ENCODE peak calls at places on chromosomes 13 and 19, in eight cellular contexts. One of them, this sample, is unnamed.
A peak's percentile ranks its signal among the peaks of the same experiment; 100 is the strongest.

GRCh38 chr19:38284422-38284821 is 19.6 kb upstream of the C19orf33 start:
- DNase-seq in activated T-helper 2 cell treated with anti-CD3 and anti-CD28 coated beads, Interferon-gamma antibody, Interleukin-2, Interleukin-4, amounts not matched to agents 10 μg/mL and 5 μg/mL and 100 μg/mL, durations not matched to agents 14 hours and 24 hours and 36 hours: no peak
- DNase-seq in neural crest cell: no peak
- DNase-seq in CD8-positive, alpha-beta memory T cell: no peak
- DNase-seq in left ventricle myocardium inferior: no peak
- DNase-seq in T-helper 2 cell: no peak
- DNase-seq in activated CD8-positive, alpha-beta T cell treated with anti-CD3 and anti-CD28 coated beads for 36 hours: no peak
- DNase-seq in caudate nucleus: no peak
- DNase-seq in this sample: no peak

GRCh38 chr19:888615-889385 is 4.2 kb downstream of the MED16 start:
- DNase-seq in activated T-helper 2 cell treated with anti-CD3 and anti-CD28 coated beads, Interferon-gamma antibody, Interleukin-2, Interleukin-4, amounts not matched to agents 10 μg/mL and 5 μg/mL and 100 μg/mL, durations not matched to agents 14 hours and 24 hours and 36 hours: no peak
- DNase-seq in neural crest cell: no peak
- DNase-seq in CD8-positive, alpha-beta memory T cell: no peak
- DNase-seq in left ventricle myocardium inferior: no peak
- DNase-seq in T-helper 2 cell: no peak
- DNase-seq in activated CD8-positive, alpha-beta T cell treated with anti-CD3 and anti-CD28 coated beads for 36 hours: peak; percentile 62
- DNase-seq in caudate nucleus: no peak
- DNase-seq in this sample: no peak

GRCh38 chr19:32615569-32615968 is 34.6 kb downstream of the PDCD5 start:
- DNase-seq in activated T-helper 2 cell treated with anti-CD3 and anti-CD28 coated beads, Interferon-gamma antibody, Interleukin-2, Interleukin-4, amounts not matched to agents 10 μg/mL and 5 μg/mL and 100 μg/mL, durations not matched to agents 14 hours and 24 hours and 36 hours: no peak
- DNase-seq in neural crest cell: no peak
- DNase-seq in CD8-positive, alpha-beta memory T cell: no peak
- DNase-seq in left ventricle myocardium inferior: no peak
- DNase-seq in T-helper 2 cell: no peak
- DNase-seq in activated CD8-positive, alpha-beta T cell treated with anti-CD3 and anti-CD28 coated beads for 36 hours: no peak
- DNase-seq in caudate nucleus: no peak
- DNase-seq in this sample: no peak

GRCh38 chr19:12448808-12449207 is 8.0 kb upstream of the ZNF443 start:
- DNase-seq in activated T-helper 2 cell treated with anti-CD3 and anti-CD28 coated beads, Interferon-gamma antibody, Interleukin-2, Interleukin-4, amounts not matched to agents 10 μg/mL and 5 μg/mL and 100 μg/mL, durations not matched to agents 14 hours and 24 hours and 36 hours: no peak
- DNase-seq in neural crest cell: no peak
- DNase-seq in CD8-positive, alpha-beta memory T cell: no peak
- DNase-seq in left ventricle myocardium inferior: no peak
- DNase-seq in T-helper 2 cell: no peak
- DNase-seq in activated CD8-positive, alpha-beta T cell treated with anti-CD3 and anti-CD28 coated beads for 36 hours: no peak
- DNase-seq in caudate nucleus: no peak
- DNase-seq in this sample: no peak

GRCh38 chr13:114126789-114127472 is 5.5 kb downstream of the RASA3 start:
- DNase-seq in activated T-helper 2 cell treated with anti-CD3 and anti-CD28 coated beads, Interferon-gamma antibody, Interleukin-2, Interleukin-4, amounts not matched to agents 10 μg/mL and 5 μg/mL and 100 μg/mL, durations not matched to agents 14 hours and 24 hours and 36 hours: no peak
- DNase-seq in neural crest cell: no peak
- DNase-seq in CD8-positive, alpha-beta memory T cell: peak; percentile 26
- DNase-seq in left ventricle myocardium inferior: no peak
- DNase-seq in T-helper 2 cell: no peak
- DNase-seq in activated CD8-positive, alpha-beta T cell treated with anti-CD3 and anti-CD28 coated beads for 36 hours: peak; percentile 57
- DNase-seq in caudate nucleus: no peak
- DNase-seq in this sample: no peak

GRCh38 chr19:9875796-9876195 is 40.7 kb downstream of the PIN1 start:
- DNase-seq in activated T-helper 2 cell treated with anti-CD3 and anti-CD28 coated beads, Interferon-gamma antibody, Interleukin-2, Interleukin-4, amounts not matched to agents 10 μg/mL and 5 μg/mL and 100 μg/mL, durations not matched to agents 14 hours and 24 hours and 36 hours: no peak
- DNase-seq in neural crest cell: no peak
- DNase-seq in CD8-positive, alpha-beta memory T cell: no peak
- DNase-seq in left ventricle myocardium inferior: no peak
- DNase-seq in T-helper 2 cell: no peak
- DNase-seq in activated CD8-positive, alpha-beta T cell treated with anti-CD3 and anti-CD28 coated beads for 36 hours: no peak
- DNase-seq in caudate nucleus: no peak
- DNase-seq in this sample: no peak

GRCh38 chr19:56837004-56837403 is 3.5 kb downstream of the PEG3 start:
- DNase-seq in activated T-helper 2 cell treated with anti-CD3 and anti-CD28 coated beads, Interferon-gamma antibody, Interleukin-2, Interleukin-4, amounts not matched to agents 10 μg/mL and 5 μg/mL and 100 μg/mL, durations not matched to agents 14 hours and 24 hours and 36 hours: no peak
- DNase-seq in neural crest cell: no peak
- DNase-seq in CD8-positive, alpha-beta memory T cell: no peak
- DNase-seq in left ventricle myocardium inferior: no peak
- DNase-seq in T-helper 2 cell: no peak
- DNase-seq in activated CD8-positive, alpha-beta T cell treated with anti-CD3 and anti-CD28 coated beads for 36 hours: no peak
- DNase-seq in caudate nucleus: no peak
- DNase-seq in this sample: no peak

GRCh38 chr13:31207630-31208549 is 8.1 kb downstream of the B3GLCT start:
- DNase-seq in activated T-helper 2 cell treated with anti-CD3 and anti-CD28 coated beads, Interferon-gamma antibody, Interleukin-2, Interleukin-4, amounts not matched to agents 10 μg/mL and 5 μg/mL and 100 μg/mL, durations not matched to agents 14 hours and 24 hours and 36 hours: no peak
- DNase-seq in neural crest cell: no peak
- DNase-seq in CD8-positive, alpha-beta memory T cell: no peak
- DNase-seq in left ventricle myocardium inferior: peak; percentile 63
- DNase-seq in T-helper 2 cell: no peak
- DNase-seq in activated CD8-positive, alpha-beta T cell treated with anti-CD3 and anti-CD28 coated beads for 36 hours: no peak
- DNase-seq in caudate nucleus: no peak
- DNase-seq in this sample: no peak

GRCh38 chr13:110535526-110535925 is 26.0 kb downstream of the RAB20 start:
- DNase-seq in activated T-helper 2 cell treated with anti-CD3 and anti-CD28 coated beads, Interferon-gamma antibody, Interleukin-2, Interleukin-4, amounts not matched to agents 10 μg/mL and 5 μg/mL and 100 μg/mL, durations not matched to agents 14 hours and 24 hours and 36 hours: no peak
- DNase-seq in neural crest cell: no peak
- DNase-seq in CD8-positive, alpha-beta memory T cell: no peak
- DNase-seq in left ventricle myocardium inferior: no peak
- DNase-seq in T-helper 2 cell: no peak
- DNase-seq in activated CD8-positive, alpha-beta T cell treated with anti-CD3 and anti-CD28 coated beads for 36 hours: no peak
- DNase-seq in caudate nucleus: no peak
- DNase-seq in this sample: no peak

GRCh38 chr19:46789371-46789770 is 977 bp upstream of the SLC1A5 start:
- DNase-seq in activated T-helper 2 cell treated with anti-CD3 and anti-CD28 coated beads, Interferon-gamma antibody, Interleukin-2, Interleukin-4, amounts not matched to agents 10 μg/mL and 5 μg/mL and 100 μg/mL, durations not matched to agents 14 hours and 24 hours and 36 hours: no peak
- DNase-seq in neural crest cell: no peak
- DNase-seq in CD8-positive, alpha-beta memory T cell: no peak
- DNase-seq in left ventricle myocardium inferior: no peak
- DNase-seq in T-helper 2 cell: no peak
- DNase-seq in activated CD8-positive, alpha-beta T cell treated with anti-CD3 and anti-CD28 coated beads for 36 hours: no peak
- DNase-seq in caudate nucleus: no peak
- DNase-seq in this sample: no peak

GRCh38 chr19:5503598-5503997 is 48.4 kb downstream of the ZNRF4 start:
- DNase-seq in activated T-helper 2 cell treated with anti-CD3 and anti-CD28 coated beads, Interferon-gamma antibody, Interleukin-2, Interleukin-4, amounts not matched to agents 10 μg/mL and 5 μg/mL and 100 μg/mL, durations not matched to agents 14 hours and 24 hours and 36 hours: no peak
- DNase-seq in neural crest cell: no peak
- DNase-seq in CD8-positive, alpha-beta memory T cell: no peak
- DNase-seq in left ventricle myocardium inferior: no peak
- DNase-seq in T-helper 2 cell: no peak
- DNase-seq in activated CD8-positive, alpha-beta T cell treated with anti-CD3 and anti-CD28 coated beads for 36 hours: no peak
- DNase-seq in caudate nucleus: no peak
- DNase-seq in this sample: no peak

GRCh38 chr13:109191422-109191821 is 562.0 kb downstream of the MYO16 start:
- DNase-seq in activated T-helper 2 cell treated with anti-CD3 and anti-CD28 coated beads, Interferon-gamma antibody, Interleukin-2, Interleukin-4, amounts not matched to agents 10 μg/mL and 5 μg/mL and 100 μg/mL, durations not matched to agents 14 hours and 24 hours and 36 hours: no peak
- DNase-seq in neural crest cell: no peak
- DNase-seq in CD8-positive, alpha-beta memory T cell: no peak
- DNase-seq in left ventricle myocardium inferior: peak; percentile 36
- DNase-seq in T-helper 2 cell: no peak
- DNase-seq in activated CD8-positive, alpha-beta T cell treated with anti-CD3 and anti-CD28 coated beads for 36 hours: no peak
- DNase-seq in caudate nucleus: no peak
- DNase-seq in this sample: no peak

GRCh38 chr13:113875429-113875815 is 11.5 kb upstream of the GAS6 start:
- DNase-seq in activated T-helper 2 cell treated with anti-CD3 and anti-CD28 coated beads, Interferon-gamma antibody, Interleukin-2, Interleukin-4, amounts not matched to agents 10 μg/mL and 5 μg/mL and 100 μg/mL, durations not matched to agents 14 hours and 24 hours and 36 hours: no peak
- DNase-seq in neural crest cell: no peak
- DNase-seq in CD8-positive, alpha-beta memory T cell: no peak
- DNase-seq in left ventricle myocardium inferior: no peak
- DNase-seq in T-helper 2 cell: no peak
- DNase-seq in activated CD8-positive, alpha-beta T cell treated with anti-CD3 and anti-CD28 coated beads for 36 hours: no peak
- DNase-seq in caudate nucleus: no peak
- DNase-seq in this sample: no peak

GRCh38 chr13:33426131-33426530 is 140.6 kb upstream of the STARD13 start:
- DNase-seq in activated T-helper 2 cell treated with anti-CD3 and anti-CD28 coated beads, Interferon-gamma antibody, Interleukin-2, Interleukin-4, amounts not matched to agents 10 μg/mL and 5 μg/mL and 100 μg/mL, durations not matched to agents 14 hours and 24 hours and 36 hours: no peak
- DNase-seq in neural crest cell: no peak
- DNase-seq in CD8-positive, alpha-beta memory T cell: no peak
- DNase-seq in left ventricle myocardium inferior: no peak
- DNase-seq in T-helper 2 cell: no peak
- DNase-seq in activated CD8-positive, alpha-beta T cell treated with anti-CD3 and anti-CD28 coated beads for 36 hours: no peak
- DNase-seq in caudate nucleus: no peak
- DNase-seq in this sample: no peak

GRCh38 chr13:96252903-96253302 is 163.0 kb downstream of the HS6ST3 start:
- DNase-seq in activated T-helper 2 cell treated with anti-CD3 and anti-CD28 coated beads, Interferon-gamma antibody, Interleukin-2, Interleukin-4, amounts not matched to agents 10 μg/mL and 5 μg/mL and 100 μg/mL, durations not matched to agents 14 hours and 24 hours and 36 hours: no peak
- DNase-seq in neural crest cell: no peak
- DNase-seq in CD8-positive, alpha-beta memory T cell: no peak
- DNase-seq in left ventricle myocardium inferior: no peak
- DNase-seq in T-helper 2 cell: no peak
- DNase-seq in activated CD8-positive, alpha-beta T cell treated with anti-CD3 and anti-CD28 coated beads for 36 hours: no peak
- DNase-seq in caudate nucleus: no peak
- DNase-seq in this sample: no peak

GRCh38 chr13:59374720-59375119 is 789.0 kb downstream of the DIAPH3 start:
- DNase-seq in activated T-helper 2 cell treated with anti-CD3 and anti-CD28 coated beads, Interferon-gamma antibody, Interleukin-2, Interleukin-4, amounts not matched to agents 10 μg/mL and 5 μg/mL and 100 μg/mL, durations not matched to agents 14 hours and 24 hours and 36 hours: no peak
- DNase-seq in neural crest cell: no peak
- DNase-seq in CD8-positive, alpha-beta memory T cell: no peak
- DNase-seq in left ventricle myocardium inferior: no peak
- DNase-seq in T-helper 2 cell: no peak
- DNase-seq in activated CD8-positive, alpha-beta T cell treated with anti-CD3 and anti-CD28 coated beads for 36 hours: no peak
- DNase-seq in caudate nucleus: no peak
- DNase-seq in this sample: no peak

GRCh38 chr19:42201489-42202289 is 15.8 kb downstream of the DEDD2 start:
- DNase-seq in activated T-helper 2 cell treated with anti-CD3 and anti-CD28 coated beads, Interferon-gamma antibody, Interleukin-2, Interleukin-4, amounts not matched to agents 10 μg/mL and 5 μg/mL and 100 μg/mL, durations not matched to agents 14 hours and 24 hours and 36 hours: peak; percentile 46
- DNase-seq in neural crest cell: no peak
- DNase-seq in CD8-positive, alpha-beta memory T cell: no peak
- DNase-seq in left ventricle myocardium inferior: peak; percentile 32
- DNase-seq in T-helper 2 cell: no peak
- DNase-seq in activated CD8-positive, alpha-beta T cell treated with anti-CD3 and anti-CD28 coated beads for 36 hours: peak; percentile 67
- DNase-seq in caudate nucleus: no peak
- DNase-seq in this sample: no peak

GRCh38 chr13:21322988-21323387 is 136.1 kb downstream of the ZDHHC20 start:
- DNase-seq in activated T-helper 2 cell treated with anti-CD3 and anti-CD28 coated beads, Interferon-gamma antibody, Interleukin-2, Interleukin-4, amounts not matched to agents 10 μg/mL and 5 μg/mL and 100 μg/mL, durations not matched to agents 14 hours and 24 hours and 36 hours: no peak
- DNase-seq in neural crest cell: no peak
- DNase-seq in CD8-positive, alpha-beta memory T cell: no peak
- DNase-seq in left ventricle myocardium inferior: no peak
- DNase-seq in T-helper 2 cell: no peak
- DNase-seq in activated CD8-positive, alpha-beta T cell treated with anti-CD3 and anti-CD28 coated beads for 36 hours: no peak
- DNase-seq in caudate nucleus: no peak
- DNase-seq in this sample: no peak